ENCODE peak calls at places on chromosomes 3 and 15, in six cellular contexts. One of them, this sample, is unnamed.

GRCh38 chr15:79450648-79451047 is 18.5 kb downstream of the MINAR1 start:
- DNase-seq in activated CD8-positive, alpha-beta T cell treated with anti-CD3 and anti-CD28 coated beads for 36 hours: no peak
- DNase-seq in right lobe of liver: no peak
- DNase-seq in body of pancreas: no peak
- DNase-seq in left cardiac atrium: no peak
- DNase-seq in germinal center: no peak
- DNase-seq in this sample: no peak

GRCh38 chr15:68213991-68214837 is 9.1 kb upstream of the CALML4 start:
- DNase-seq in activated CD8-positive, alpha-beta T cell treated with anti-CD3 and anti-CD28 coated beads for 36 hours: no peak
- DNase-seq in right lobe of liver: no peak
- DNase-seq in body of pancreas: no peak
- DNase-seq in left cardiac atrium: peak; percentile 17
- DNase-seq in germinal center: no peak
- DNase-seq in this sample: peak; percentile 27

GRCh38 chr15:66935121-66935520 is 130.3 kb upstream of the SMAD3 start:
- DNase-seq in activated CD8-positive, alpha-beta T cell treated with anti-CD3 and anti-CD28 coated beads for 36 hours: no peak
- DNase-seq in right lobe of liver: peak; percentile 8
- DNase-seq in body of pancreas: no peak
- DNase-seq in left cardiac atrium: no peak
- DNase-seq in germinal center: no peak
- DNase-seq in this sample: no peak

GRCh38 chr3:36418296-36418695 is 38.0 kb downstream of the STAC start:
- DNase-seq in activated CD8-positive, alpha-beta T cell treated with anti-CD3 and anti-CD28 coated beads for 36 hours: no peak
- DNase-seq in right lobe of liver: no peak
- DNase-seq in body of pancreas: no peak
- DNase-seq in left cardiac atrium: no peak
- DNase-seq in germinal center: no peak
- DNase-seq in this sample: no peak

GRCh38 chr3:135528638-135529037 is 436.9 kb upstream of the PPP2R3A start:
- DNase-seq in activated CD8-positive, alpha-beta T cell treated with anti-CD3 and anti-CD28 coated beads for 36 hours: no peak
- DNase-seq in right lobe of liver: no peak
- DNase-seq in body of pancreas: no peak
- DNase-seq in left cardiac atrium: no peak
- DNase-seq in germinal center: no peak
- DNase-seq in this sample: no peak

GRCh38 chr3:50345586-50345985 is at the start of gene ZMYND10:
- DNase-seq in activated CD8-positive, alpha-beta T cell treated with anti-CD3 and anti-CD28 coated beads for 36 hours: peak; percentile 83
- DNase-seq in right lobe of liver: peak; percentile 76
- DNase-seq in body of pancreas: peak; percentile 54
- DNase-seq in left cardiac atrium: peak; percentile 81
- DNase-seq in germinal center: peak; percentile 90
- DNase-seq in this sample: peak; percentile 84

GRCh38 chr3:134279466-134279865 is 28.8 kb upstream of the RYK start:
- DNase-seq in activated CD8-positive, alpha-beta T cell treated with anti-CD3 and anti-CD28 coated beads for 36 hours: no peak
- DNase-seq in right lobe of liver: no peak
- DNase-seq in body of pancreas: no peak
- DNase-seq in left cardiac atrium: no peak
- DNase-seq in germinal center: no peak
- DNase-seq in this sample: no peak

GRCh38 chr15:66865622-66866611 is 163.9 kb downstream of the SMAD6 start:
- DNase-seq in activated CD8-positive, alpha-beta T cell treated with anti-CD3 and anti-CD28 coated beads for 36 hours: no peak
- DNase-seq in right lobe of liver: peak; percentile 49
- DNase-seq in body of pancreas: peak; percentile 42
- DNase-seq in left cardiac atrium: no peak
- DNase-seq in germinal center: peak; percentile 89
- DNase-seq in this sample: peak; percentile 70

GRCh38 chr3:197718904-197719303 is 17.8 kb downstream of the RUBCN start:
- DNase-seq in activated CD8-positive, alpha-beta T cell treated with anti-CD3 and anti-CD28 coated beads for 36 hours: no peak
- DNase-seq in right lobe of liver: no peak
- DNase-seq in body of pancreas: peak; percentile 13
- DNase-seq in left cardiac atrium: no peak
- DNase-seq in germinal center: no peak
- DNase-seq in this sample: no peak

GRCh38 chr3:197892162-197892561 is 57.8 kb upstream of the RPL35A start:
- DNase-seq in activated CD8-positive, alpha-beta T cell treated with anti-CD3 and anti-CD28 coated beads for 36 hours: no peak
- DNase-seq in right lobe of liver: no peak
- DNase-seq in body of pancreas: no peak
- DNase-seq in left cardiac atrium: no peak
- DNase-seq in germinal center: no peak
- DNase-seq in this sample: no peak